ENCODE peak calls at places on chromosomes 12 and 14, in six cellular contexts. One of them, this sample, is unnamed.
A peak's percentile ranks its signal among the peaks of the same experiment; 100 is the strongest.

GRCh38 chr14:34682787-34683321 is 31.5 kb downstream of the CFL2 start:
- DNase-seq in ELR: no peak
- DNase-seq in MV-4-11: no peak
- DNase-seq in neuronal stem cell: no peak
- DNase-seq in T follicular helper cell: no peak
- DNase-seq in mucosa of descending colon: no peak
- DNase-seq in this sample: no peak

GRCh38 chr14:79332504-79333197 is 878.7 kb downstream of the DIO2 start:
- DNase-seq in ELR: no peak
- DNase-seq in MV-4-11: no peak
- DNase-seq in neuronal stem cell: peak; percentile 52
- DNase-seq in T follicular helper cell: no peak
- DNase-seq in mucosa of descending colon: no peak
- DNase-seq in this sample: no peak

GRCh38 chr14:68361231-68361630 is 431.6 kb downstream of the ZFP36L1 start:
- DNase-seq in ELR: peak; percentile 72
- DNase-seq in MV-4-11: no peak
- DNase-seq in neuronal stem cell: no peak
- DNase-seq in T follicular helper cell: no peak
- DNase-seq in mucosa of descending colon: no peak
- DNase-seq in this sample: peak; percentile 41

GRCh38 chr12:122865268-122866231 is 30.3 kb downstream of the HIP1R start:
- DNase-seq in ELR: peak; percentile 45
- DNase-seq in MV-4-11: no peak
- DNase-seq in neuronal stem cell: no peak
- DNase-seq in T follicular helper cell: no peak
- DNase-seq in mucosa of descending colon: peak; percentile 61
- DNase-seq in this sample: peak; percentile 77

GRCh38 chr12:107748472-107748871 is 12.5 kb downstream of the PRDM4 start:
- DNase-seq in ELR: peak; percentile 88
- DNase-seq in MV-4-11: peak; percentile 70
- DNase-seq in neuronal stem cell: no peak
- DNase-seq in T follicular helper cell: no peak
- DNase-seq in mucosa of descending colon: no peak
- DNase-seq in this sample: no peak

GRCh38 chr12:3795096-3795799 is 42.3 kb upstream of the CRACR2A start:
- DNase-seq in ELR: peak; percentile 8
- DNase-seq in MV-4-11: no peak
- DNase-seq in neuronal stem cell: no peak
- DNase-seq in T follicular helper cell: no peak
- DNase-seq in mucosa of descending colon: no peak
- DNase-seq in this sample: no peak

GRCh38 chr12:10615532-10615931 is 2.1 kb upstream of the MAGOHB start:
- DNase-seq in ELR: peak; percentile 25
- DNase-seq in MV-4-11: no peak
- DNase-seq in neuronal stem cell: no peak
- DNase-seq in T follicular helper cell: no peak
- DNase-seq in mucosa of descending colon: no peak
- DNase-seq in this sample: no peak

GRCh38 chr12:50574621-50575348 is 70.0 kb downstream of the DIP2B start:
- DNase-seq in ELR: no peak
- DNase-seq in MV-4-11: no peak
- DNase-seq in neuronal stem cell: no peak
- DNase-seq in T follicular helper cell: no peak
- DNase-seq in mucosa of descending colon: no peak
- DNase-seq in this sample: no peak

GRCh38 chr14:82724296-82724695 is 1190.6 kb upstream of the SEL1L start:
- DNase-seq in ELR: no peak
- DNase-seq in MV-4-11: no peak
- DNase-seq in neuronal stem cell: no peak
- DNase-seq in T follicular helper cell: no peak
- DNase-seq in mucosa of descending colon: no peak
- DNase-seq in this sample: no peak

GRCh38 chr12:30200864-30201263 is 417.1 kb upstream of the TMTC1 start:
- DNase-seq in ELR: no peak
- DNase-seq in MV-4-11: no peak
- DNase-seq in neuronal stem cell: no peak
- DNase-seq in T follicular helper cell: no peak
- DNase-seq in mucosa of descending colon: no peak
- DNase-seq in this sample: no peak

This sample was measured in body of pancreas.